ENCODE peak calls at places on chromosome 15, in five cellular contexts. D is mucosa of descending colon; E is stimulated activated CD4-positive, alpha-beta T cell treated with anti-CD3 and anti-CD28 coated beads, TNF-alpha, amount 100 ng/mL, for 4 hours; S is pons; U is endothelial cell. B is an unnamed sample.

GRCh38 chr15:73685981-73686380 is 1.8 kb downstream of the CD276 start:
- DNase-seq in D (no peak), E (no peak), S (no peak), U (no peak), B (no peak)

GRCh38 chr15:70722266-70723123 is 40.9 kb downstream of the UACA start:
- DNase-seq in D (no peak), E (no peak), S (peak), U (no peak), B (peak)

GRCh38 chr15:71149645-71150557 is 34.6 kb downstream of the THSD4 start:
- DNase-seq in D (no peak), E (no peak), S (peak), U (no peak), B (no peak)

GRCh38 chr15:48553559-48553958 is 92.0 kb downstream of the FBN1 start:
- DNase-seq in D (no peak), E (no peak), S (no peak), U (no peak), B (no peak)

GRCh38 chr15:70234256-70234965 is 136.7 kb upstream of the TLE3 start:
- DNase-seq in D (no peak), E (no peak), S (peak), U (no peak), B (no peak)

GRCh38 chr15:67521770-67522568 is 1.0 kb downstream of the C15orf61 start:
- DNase-seq in D (no peak), E (no peak), S (peak), U (no peak), B (peak)

GRCh38 chr15:46607103-46607502 is 972.3 kb downstream of the SQOR start:
- DNase-seq in D (no peak), E (no peak), S (no peak), U (no peak), B (no peak)

GRCh38 chr15:74036271-74037170 is 42.0 kb downstream of the PML start:
- DNase-seq in D (no peak), E (no peak), S (peak), U (peak), B (no peak)

GRCh38 chr15:75061272-75061671 is 37.9 kb downstream of the PPCDC start:
- DNase-seq in D (no peak), E (no peak), S (no peak), U (no peak), B (no peak)

GRCh38 chr15:26889298-26889898 is 22.5 kb downstream of the GABRA5 start:
- DNase-seq in D (no peak), E (peak), S (peak), U (peak), B (peak)

GRCh38 chr15:70833897-70834765 is 19.8 kb downstream of the LARP6 start:
- DNase-seq in D (no peak), E (no peak), S (no peak), U (no peak), B (no peak)

GRCh38 chr15:68492855-68493254 is 60.9 kb upstream of the ITGA11 start:
- DNase-seq in D (no peak), E (no peak), S (no peak), U (no peak), B (no peak)

GRCh38 chr15:101652783-101653430 is 726 bp upstream of the TM2D3 start:
- DNase-seq in D (peak), E (no peak), S (no peak), U (no peak), B (no peak)

GRCh38 chr15:43244092-43244491 is 22.6 kb downstream of the TGM5 start:
- DNase-seq in D (no peak), E (no peak), S (no peak), U (no peak), B (no peak)

GRCh38 chr15:82737975-82738374 is 28.3 kb upstream of the AP3B2 start:
- DNase-seq in D (no peak), E (no peak), S (no peak), U (no peak), B (no peak)

GRCh38 chr15:83734487-83734886 is 80.6 kb downstream of the ADAMTSL3 start:
- DNase-seq in D (no peak), E (no peak), S (no peak), U (peak), B (no peak)

GRCh38 chr15:61116830-61117229 is 112.3 kb downstream of the RORA start:
- DNase-seq in D (no peak), E (no peak), S (no peak), U (no peak), B (no peak)

GRCh38 chr15:81097893-81098280 is 36.2 kb upstream of the CFAP161 start:
- DNase-seq in D (no peak), E (no peak), S (no peak), U (no peak), B (peak)

GRCh38 chr15:31554261-31554660 is 227.6 kb downstream of the KLF13 start:
- DNase-seq in D (no peak), E (no peak), S (no peak), U (no peak), B (no peak)

GRCh38 chr15:56616551-56616950 is 116.8 kb downstream of the ZNF280D start:
- DNase-seq in D (no peak), E (no peak), S (no peak), U (no peak), B (no peak)

GRCh38 chr15:74311734-74312444 is 55.6 kb downstream of the CYP11A1 start:
- DNase-seq in D (no peak), E (no peak), S (no peak), U (peak), B (no peak)

GRCh38 chr15:94467034-94467433 is 235.7 kb downstream of the MCTP2 start:
- DNase-seq in D (no peak), E (no peak), S (no peak), U (no peak), B (no peak)

GRCh38 chr15:69096197-69096596 is 64.2 kb upstream of the GLCE start:
- DNase-seq in D (no peak), E (no peak), S (no peak), U (no peak), B (peak)

GRCh38 chr15:31727612-31728011 is 302.7 kb upstream of the CHRNA7 start:
- DNase-seq in D (no peak), E (no peak), S (no peak), U (no peak), B (no peak)

GRCh38 chr15:42065008-42065407 is 29.4 kb downstream of the PLA2G4D start:
- DNase-seq in D (no peak), E (no peak), S (peak), U (no peak), B (no peak)

GRCh38 chr15:48592221-48592731 is 53.2 kb downstream of the FBN1 start:
- DNase-seq in D (no peak), E (no peak), S (no peak), U (no peak), B (no peak)

GRCh38 chr15:61169904-61170695 is 59.0 kb downstream of the RORA start:
- DNase-seq in D (no peak), E (no peak), S (no peak), U (no peak), B (no peak)

GRCh38 chr15:74866090-74866489 is 7.1 kb downstream of the SCAMP2 start:
- DNase-seq in D (no peak), E (no peak), S (no peak), U (no peak), B (no peak)

GRCh38 chr15:79989682-79990081 is 18.7 kb upstream of the BCL2A1 start:
- DNase-seq in D (no peak), E (no peak), S (peak), U (no peak), B (no peak)

GRCh38 chr15:22903961-22904534 is 65.6 kb downstream of the NIPA2 start:
- DNase-seq in D (peak), E (no peak), S (no peak), U (no peak), B (no peak)

GRCh38 chr15:69591905-69592508 is 139.4 kb downstream of the RPLP1 start:
- DNase-seq in D (no peak), E (no peak), S (no peak), U (no peak), B (no peak)